ENCODE peak calls at places on chromosome 18, in seven cellular contexts. One of them, this sample, is unnamed.

GRCh38 chr18:63523660-63524059 is 18.5 kb upstream of the SERPINB12 start:
- DNase-seq in H4: no peak
- DNase-seq in HuH-7: no peak
- DNase-seq in GM12878: no peak
- DNase-seq in endothelial cell: no peak
- DNase-seq in stimulated activated CD4-positive, alpha-beta T cell treated with anti-CD3 and anti-CD28 coated beads, Interleukin-2, amount 100 ng/mL, for 24 hours: no peak
- DNase-seq in kidney: no peak
- DNase-seq in this sample: no peak

GRCh38 chr18:55268146-55268545 is 308.9 kb upstream of the CCDC68 start:
- DNase-seq in H4: no peak
- DNase-seq in HuH-7: no peak
- DNase-seq in GM12878: peak
- DNase-seq in endothelial cell: no peak
- DNase-seq in stimulated activated CD4-positive, alpha-beta T cell treated with anti-CD3 and anti-CD28 coated beads, Interleukin-2, amount 100 ng/mL, for 24 hours: no peak
- DNase-seq in kidney: no peak
- DNase-seq in this sample: no peak

GRCh38 chr18:46458472-46458871 is 198.5 kb downstream of the LOXHD1 start:
- DNase-seq in H4: no peak
- DNase-seq in HuH-7: no peak
- DNase-seq in GM12878: no peak
- DNase-seq in endothelial cell: no peak
- DNase-seq in stimulated activated CD4-positive, alpha-beta T cell treated with anti-CD3 and anti-CD28 coated beads, Interleukin-2, amount 100 ng/mL, for 24 hours: no peak
- DNase-seq in kidney: no peak
- DNase-seq in this sample: no peak

GRCh38 chr18:62183578-62184195 is 3.2 kb downstream of the PIGN start:
- DNase-seq in H4: peak
- DNase-seq in HuH-7: no peak
- DNase-seq in GM12878: no peak
- DNase-seq in endothelial cell: peak
- DNase-seq in stimulated activated CD4-positive, alpha-beta T cell treated with anti-CD3 and anti-CD28 coated beads, Interleukin-2, amount 100 ng/mL, for 24 hours: no peak
- DNase-seq in kidney: no peak
- DNase-seq in this sample: no peak

GRCh38 chr18:63316612-63317555 is 2.7 kb downstream of the BCL2 start:
- DNase-seq in H4: no peak
- DNase-seq in HuH-7: no peak
- DNase-seq in GM12878: no peak
- DNase-seq in endothelial cell: no peak
- DNase-seq in stimulated activated CD4-positive, alpha-beta T cell treated with anti-CD3 and anti-CD28 coated beads, Interleukin-2, amount 100 ng/mL, for 24 hours: no peak
- DNase-seq in kidney: no peak
- DNase-seq in this sample: no peak

GRCh38 chr18:21184396-21184996 is 57.5 kb upstream of the GREB1L start:
- DNase-seq in H4: no peak
- DNase-seq in HuH-7: no peak
- DNase-seq in GM12878: no peak
- DNase-seq in endothelial cell: no peak
- DNase-seq in stimulated activated CD4-positive, alpha-beta T cell treated with anti-CD3 and anti-CD28 coated beads, Interleukin-2, amount 100 ng/mL, for 24 hours: no peak
- DNase-seq in kidney: no peak
- DNase-seq in this sample: no peak

GRCh38 chr18:52160652-52161051 is 179.3 kb upstream of the DCC start:
- DNase-seq in H4: peak
- DNase-seq in HuH-7: no peak
- DNase-seq in GM12878: no peak
- DNase-seq in endothelial cell: no peak
- DNase-seq in stimulated activated CD4-positive, alpha-beta T cell treated with anti-CD3 and anti-CD28 coated beads, Interleukin-2, amount 100 ng/mL, for 24 hours: no peak
- DNase-seq in kidney: no peak
- DNase-seq in this sample: no peak

GRCh38 chr18:35030234-35030989 is 10.8 kb upstream of the MAPRE2 start:
- DNase-seq in H4: no peak
- DNase-seq in HuH-7: no peak
- DNase-seq in GM12878: no peak
- DNase-seq in endothelial cell: no peak
- DNase-seq in stimulated activated CD4-positive, alpha-beta T cell treated with anti-CD3 and anti-CD28 coated beads, Interleukin-2, amount 100 ng/mL, for 24 hours: no peak
- DNase-seq in kidney: no peak
- DNase-seq in this sample: no peak

GRCh38 chr18:46252754-46253153 is 148.6 kb downstream of the HAUS1 start:
- DNase-seq in H4: no peak
- DNase-seq in HuH-7: no peak
- DNase-seq in GM12878: no peak
- DNase-seq in endothelial cell: no peak
- DNase-seq in stimulated activated CD4-positive, alpha-beta T cell treated with anti-CD3 and anti-CD28 coated beads, Interleukin-2, amount 100 ng/mL, for 24 hours: no peak
- DNase-seq in kidney: no peak
- DNase-seq in this sample: no peak

GRCh38 chr18:40234217-40234616 is 1720.8 kb upstream of the PIK3C3 start:
- DNase-seq in H4: no peak
- DNase-seq in HuH-7: no peak
- DNase-seq in GM12878: no peak
- DNase-seq in endothelial cell: no peak
- DNase-seq in stimulated activated CD4-positive, alpha-beta T cell treated with anti-CD3 and anti-CD28 coated beads, Interleukin-2, amount 100 ng/mL, for 24 hours: no peak
- DNase-seq in kidney: no peak
- DNase-seq in this sample: no peak

GRCh38 chr18:63850010-63850409 is 37.5 kb upstream of the SERPINB2 start:
- DNase-seq in H4: peak
- DNase-seq in HuH-7: peak
- DNase-seq in GM12878: no peak
- DNase-seq in endothelial cell: peak
- DNase-seq in stimulated activated CD4-positive, alpha-beta T cell treated with anti-CD3 and anti-CD28 coated beads, Interleukin-2, amount 100 ng/mL, for 24 hours: peak
- DNase-seq in kidney: no peak
- DNase-seq in this sample: no peak

GRCh38 chr18:74942319-74942910 is 266.5 kb downstream of the PTGR3 start:
- DNase-seq in H4: no peak
- DNase-seq in HuH-7: no peak
- DNase-seq in GM12878: peak
- DNase-seq in endothelial cell: no peak
- DNase-seq in stimulated activated CD4-positive, alpha-beta T cell treated with anti-CD3 and anti-CD28 coated beads, Interleukin-2, amount 100 ng/mL, for 24 hours: peak
- DNase-seq in kidney: no peak
- DNase-seq in this sample: no peak

GRCh38 chr18:433960-434359 is 66.5 kb downstream of the COLEC12 start:
- DNase-seq in H4: no peak
- DNase-seq in HuH-7: no peak
- DNase-seq in GM12878: no peak
- DNase-seq in endothelial cell: no peak
- DNase-seq in stimulated activated CD4-positive, alpha-beta T cell treated with anti-CD3 and anti-CD28 coated beads, Interleukin-2, amount 100 ng/mL, for 24 hours: no peak
- DNase-seq in kidney: no peak
- DNase-seq in this sample: no peak

GRCh38 chr18:11820697-11821096 is 30.5 kb upstream of the CHMP1B start:
- DNase-seq in H4: no peak
- DNase-seq in HuH-7: no peak
- DNase-seq in GM12878: no peak
- DNase-seq in endothelial cell: no peak
- DNase-seq in stimulated activated CD4-positive, alpha-beta T cell treated with anti-CD3 and anti-CD28 coated beads, Interleukin-2, amount 100 ng/mL, for 24 hours: no peak
- DNase-seq in kidney: no peak
- DNase-seq in this sample: no peak

GRCh38 chr18:35376742-35377695 is at the start of gene ZNF396:
- DNase-seq in H4: peak
- DNase-seq in HuH-7: peak
- DNase-seq in GM12878: no peak
- DNase-seq in endothelial cell: peak
- DNase-seq in stimulated activated CD4-positive, alpha-beta T cell treated with anti-CD3 and anti-CD28 coated beads, Interleukin-2, amount 100 ng/mL, for 24 hours: peak
- DNase-seq in kidney: peak
- DNase-seq in this sample: peak

This sample was measured in aorta.